ENCODE peak calls at places on chromosome 14, in four cellular contexts. I is GM12865, V is Calu3, X is colonic mucosa. Q is an unnamed sample.

GRCh38 chr14:63543826-63544320 is 696 bp upstream of the PPP2R5E start:
- DNase-seq in I (no peak), V (peak; percentile 4), X (no peak), Q (no peak)

GRCh38 chr14:34301107-34301734 is 160.8 kb downstream of the SPTSSA start:
- DNase-seq in I (peak; percentile 38), V (peak; percentile 54), X (peak; percentile 37), Q (peak; percentile 35)

GRCh38 chr14:58805057-58805456 is 167.3 kb downstream of the DACT1 start:
- DNase-seq in I (no peak), V (no peak), X (no peak), Q (no peak)

GRCh38 chr14:100693877-100694578 is 32.7 kb upstream of the DLK1 start:
- DNase-seq in I (no peak), V (no peak), X (no peak), Q (no peak)

GRCh38 chr14:53109028-53109687 is 44.0 kb downstream of the DDHD1 start:
- DNase-seq in I (peak; percentile 94), V (no peak), X (no peak), Q (peak; percentile 56)

GRCh38 chr14:106657460-106657859 is 1131.1 kb downstream of the TMEM121 start:
- DNase-seq in I (peak; percentile 54), V (peak; percentile 27), X (peak; percentile 31), Q (peak; percentile 17)

GRCh38 chr14:99131632-99132271 is 140.2 kb downstream of the BCL11B start:
- DNase-seq in I (no peak), V (no peak), X (no peak), Q (no peak)

GRCh38 chr14:43475762-43476161 is 1031.3 kb downstream of the FSCB start:
- DNase-seq in I (no peak), V (no peak), X (no peak), Q (no peak)

GRCh38 chr14:69880051-69880487 is 853 bp downstream of the SMOC1 start:
- DNase-seq in I (no peak), V (no peak), X (no peak), Q (no peak)

GRCh38 chr14:77979666-77980351 is 179.9 kb downstream of the ADCK1 start:
- DNase-seq in I (no peak), V (no peak), X (no peak), Q (no peak)

GRCh38 chr14:53011053-53011462 is 60.2 kb upstream of the FERMT2 start:
- DNase-seq in I (no peak), V (no peak), X (peak; percentile 31), Q (no peak)

GRCh38 chr14:99351166-99352007 is 79.4 kb upstream of the BCL11B start:
- DNase-seq in I (no peak), V (no peak), X (no peak), Q (no peak)

GRCh38 chr14:68225321-68225720 is 405.7 kb downstream of the RAD51B start:
- DNase-seq in I (no peak), V (no peak), X (no peak), Q (no peak)

GRCh38 chr14:68412505-68413496 is 380.1 kb downstream of the ZFP36L1 start:
- DNase-seq in I (no peak), V (no peak), X (no peak), Q (no peak)

GRCh38 chr14:55705651-55706340 is 125.8 kb downstream of the KTN1 start:
- DNase-seq in I (no peak), V (no peak), X (no peak), Q (no peak)

GRCh38 chr14:100735271-100735670 is 8.6 kb downstream of the DLK1 start:
- DNase-seq in I (no peak), V (no peak), X (no peak), Q (no peak)

GRCh38 chr14:90577661-90578282 is 180.9 kb downstream of the CALM1 start:
- DNase-seq in I (no peak), V (no peak), X (no peak), Q (no peak)

GRCh38 chr14:92986254-92987147 is 63.6 kb downstream of the CHGA start:
- DNase-seq in I (no peak), V (peak; percentile 34), X (no peak), Q (no peak)

DNA sequence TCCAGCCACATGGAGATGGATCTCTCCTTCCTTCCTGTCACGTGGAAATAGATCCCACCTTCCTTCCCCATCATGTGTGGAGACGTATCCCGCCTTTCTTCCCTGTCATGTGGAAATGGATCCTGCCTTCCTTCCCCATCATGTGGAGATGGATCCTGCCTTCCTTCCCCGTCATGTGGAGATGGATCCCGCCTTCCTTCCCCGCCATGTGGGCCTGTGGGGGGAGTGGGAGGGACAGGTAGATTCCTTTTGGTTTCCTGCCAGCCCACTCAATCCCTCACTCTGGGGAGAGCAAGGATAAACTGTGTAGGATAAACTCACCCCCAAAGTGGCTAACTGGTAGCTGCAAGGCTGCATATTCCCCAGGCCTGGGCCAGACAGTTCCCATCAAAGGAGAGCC is 31.7 kb upstream of the TDRD9 start:
- DNase-seq in I (no peak), V (no peak), X (no peak), Q (peak; percentile 30)
- TF ChIP-seq CTCF in I (no peak), V (no peak), X (no peak), Q (no peak)

DNA sequence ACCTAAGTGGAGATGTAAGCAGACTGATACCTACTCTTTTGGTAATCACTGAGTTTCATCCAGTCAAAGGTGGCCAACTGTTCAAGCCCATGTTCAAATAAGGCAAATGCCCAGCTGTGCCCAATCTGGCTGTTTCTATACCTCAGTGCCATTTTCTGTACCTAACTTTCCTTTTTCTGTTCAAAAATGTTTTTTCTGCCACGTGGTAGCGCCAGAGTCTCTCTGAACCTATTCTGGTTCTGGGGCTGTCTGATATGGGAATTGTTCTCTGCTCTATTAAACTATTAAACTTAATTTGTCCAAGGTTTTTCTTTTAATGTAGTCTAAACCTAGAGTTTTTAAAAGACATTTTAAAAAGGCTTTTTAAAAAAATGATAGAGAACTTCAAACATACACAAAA is 391.2 kb downstream of the NOVA1 start:
- DNase-seq in I (no peak), V (no peak), X (no peak), Q (no peak)
- TF ChIP-seq CTCF in I (no peak), V (no peak), X (no peak), Q (no peak)

GRCh38 chr14:104096751-104097700 is 11.5 kb downstream of the ASPG start:
- DNase-seq in I (no peak), V (no peak), X (no peak), Q (no peak)
- TF ChIP-seq CTCF in I (no peak), V (no peak), X (no peak), Q (no peak)

GRCh38 chr14:23378612-23379220 is 1.9 kb downstream of the CMTM5 start:
- DNase-seq in I (no peak), V (no peak), X (no peak), Q (no peak)

GRCh38 chr14:23381017-23381375 is 4.2 kb downstream of the CMTM5 start:
- DNase-seq in I (no peak), V (no peak), X (no peak), Q (no peak)

GRCh38 chr14:23381871-23382270 is 5.0 kb downstream of the CMTM5 start:
- DNase-seq in I (no peak), V (no peak), X (no peak), Q (no peak)

GRCh38 chr14:23379331-23380196 is 2.7 kb downstream of the CMTM5 start:
- DNase-seq in I (peak; percentile 68), V (peak; percentile 78), X (peak; percentile 71), Q (peak; percentile 83)

GRCh38 chr14:23380197-23381016 is 3.6 kb downstream of the CMTM5 start:
- DNase-seq in I (no peak), V (no peak), X (no peak), Q (no peak)
- TF ChIP-seq CTCF in I (no peak), V (no peak), X (no peak), Q (no peak)

GRCh38 chr14:35403397-35404245 is 928 bp downstream of the NFKBIA start:
- DNase-seq in I (peak; percentile 97), V (peak; percentile 97), X (peak; percentile 97), Q (peak; percentile 95)
- TF ChIP-seq CTCF in I (no peak), V (no peak), X (no peak), Q (no peak)

GRCh38 chr14:22766457-22767322 is at the start of gene OXA1L:
- DNase-seq in I (peak; percentile 99), V (peak; percentile 93), X (peak; percentile 99), Q (peak; percentile 86)
- TF ChIP-seq CTCF in I (no peak), V (no peak), X (no peak), Q (no peak)

GRCh38 chr14:25537846-25538455 is 488.0 kb upstream of the STXBP6 start:
- DNase-seq in I (peak; percentile 0), V (no peak), X (peak; percentile 52), Q (peak; percentile 4)
- TF ChIP-seq CTCF in I (peak; percentile 18), V (no peak), X (peak; percentile 38), Q (no peak)

GRCh38 chr14:29536886-29537511 is 390.6 kb downstream of the PRKD1 start:
- DNase-seq in I (peak; percentile 32), V (peak; percentile 4), X (no peak), Q (no peak)
- TF ChIP-seq CTCF in I (peak; percentile 29), V (peak; percentile 38), X (no peak), Q (no peak)